ENCODE peak calls at places on chromosome 11, in five cellular contexts. One of them, this sample, is unnamed.

GRCh38 chr11:45152740-45153595 is 6.5 kb downstream of the PRDM11 start:
- DNase-seq in GM13977: no peak
- DNase-seq in stimulated activated CD4-positive, alpha-beta T cell treated with anti-CD3 and anti-CD28 coated beads, Interleukin-2, amount 100 ng/mL, for 24 hours: no peak
- DNase-seq in nephron progenitor cell: no peak
- DNase-seq in ACHN: no peak
- DNase-seq in this sample: no peak

GRCh38 chr11:44016129-44016528 is 31.7 kb upstream of the ACCSL start:
- DNase-seq in GM13977: no peak
- DNase-seq in nephron progenitor cell: no peak
- DNase-seq in stimulated activated CD4-positive, alpha-beta T cell treated with anti-CD3 and anti-CD28 coated beads, Interleukin-2, amount 100 ng/mL, for 24 hours: no peak
- DNase-seq in ACHN: no peak
- DNase-seq in this sample: no peak

GRCh38 chr11:13698147-13698546 is 29.7 kb downstream of the FAR1 start:
- DNase-seq in GM13977: no peak
- DNase-seq in nephron progenitor cell: no peak
- DNase-seq in stimulated activated CD4-positive, alpha-beta T cell treated with anti-CD3 and anti-CD28 coated beads, Interleukin-2, amount 100 ng/mL, for 24 hours: no peak
- DNase-seq in ACHN: no peak
- DNase-seq in this sample: no peak

GRCh38 chr11:88779551-88779950 is 286.2 kb downstream of the GRM5 start:
- DNase-seq in GM13977: no peak
- DNase-seq in ACHN: no peak
- DNase-seq in nephron progenitor cell: no peak
- DNase-seq in stimulated activated CD4-positive, alpha-beta T cell treated with anti-CD3 and anti-CD28 coated beads, Interleukin-2, amount 100 ng/mL, for 24 hours: no peak
- DNase-seq in this sample: peak; percentile 17

GRCh38 chr11:9953994-9954626 is 290.2 kb downstream of the SWAP70 start:
- DNase-seq in ACHN: no peak
- DNase-seq in stimulated activated CD4-positive, alpha-beta T cell treated with anti-CD3 and anti-CD28 coated beads, Interleukin-2, amount 100 ng/mL, for 24 hours: no peak
- DNase-seq in GM13977: no peak
- DNase-seq in nephron progenitor cell: no peak
- DNase-seq in this sample: no peak

GRCh38 chr11:34653851-34654490 is 33.1 kb downstream of the EHF start:
- DNase-seq in stimulated activated CD4-positive, alpha-beta T cell treated with anti-CD3 and anti-CD28 coated beads, Interleukin-2, amount 100 ng/mL, for 24 hours: no peak
- DNase-seq in nephron progenitor cell: no peak
- DNase-seq in GM13977: no peak
- DNase-seq in ACHN: peak; percentile 82
- DNase-seq in this sample: peak; percentile 80

GRCh38 chr11:134559617-134559992 is 147.6 kb upstream of the B3GAT1 start:
- DNase-seq in ACHN: no peak
- DNase-seq in stimulated activated CD4-positive, alpha-beta T cell treated with anti-CD3 and anti-CD28 coated beads, Interleukin-2, amount 100 ng/mL, for 24 hours: peak; percentile 6
- DNase-seq in nephron progenitor cell: no peak
- DNase-seq in GM13977: no peak
- DNase-seq in this sample: no peak

GRCh38 chr11:72781313-72782080 is 12.3 kb downstream of the STARD10 start:
- DNase-seq in nephron progenitor cell: peak; percentile 68
- DNase-seq in GM13977: peak; percentile 89
- DNase-seq in stimulated activated CD4-positive, alpha-beta T cell treated with anti-CD3 and anti-CD28 coated beads, Interleukin-2, amount 100 ng/mL, for 24 hours: peak; percentile 61
- DNase-seq in ACHN: no peak
- DNase-seq in this sample: no peak

GRCh38 chr11:104705475-104706195 is 192.6 kb downstream of the CASP12 start:
- DNase-seq in stimulated activated CD4-positive, alpha-beta T cell treated with anti-CD3 and anti-CD28 coated beads, Interleukin-2, amount 100 ng/mL, for 24 hours: peak; percentile 76
- DNase-seq in nephron progenitor cell: no peak
- DNase-seq in GM13977: peak; percentile 11
- DNase-seq in ACHN: peak; percentile 0
- DNase-seq in this sample: no peak

GRCh38 chr11:135006800-135007199 is 594.8 kb upstream of the B3GAT1 start:
- DNase-seq in GM13977: no peak
- DNase-seq in stimulated activated CD4-positive, alpha-beta T cell treated with anti-CD3 and anti-CD28 coated beads, Interleukin-2, amount 100 ng/mL, for 24 hours: no peak
- DNase-seq in ACHN: no peak
- DNase-seq in nephron progenitor cell: no peak
- DNase-seq in this sample: no peak

GRCh38 chr11:76801736-76802135 is 18.6 kb downstream of the TSKU start:
- DNase-seq in nephron progenitor cell: no peak
- DNase-seq in stimulated activated CD4-positive, alpha-beta T cell treated with anti-CD3 and anti-CD28 coated beads, Interleukin-2, amount 100 ng/mL, for 24 hours: no peak
- DNase-seq in GM13977: no peak
- DNase-seq in ACHN: no peak
- DNase-seq in this sample: no peak

GRCh38 chr11:133064152-133064877 is 468.0 kb downstream of the OPCML start:
- DNase-seq in ACHN: no peak
- DNase-seq in stimulated activated CD4-positive, alpha-beta T cell treated with anti-CD3 and anti-CD28 coated beads, Interleukin-2, amount 100 ng/mL, for 24 hours: no peak
- DNase-seq in GM13977: no peak
- DNase-seq in nephron progenitor cell: peak; percentile 89
- DNase-seq in this sample: peak; percentile 75

GRCh38 chr11:116534270-116534975 is 238.4 kb downstream of the BUD13 start:
- DNase-seq in stimulated activated CD4-positive, alpha-beta T cell treated with anti-CD3 and anti-CD28 coated beads, Interleukin-2, amount 100 ng/mL, for 24 hours: no peak
- DNase-seq in GM13977: no peak
- DNase-seq in ACHN: no peak
- DNase-seq in nephron progenitor cell: no peak
- DNase-seq in this sample: no peak

GRCh38 chr11:118789501-118790356 is 1.2 kb downstream of the DDX6 start:
- DNase-seq in ACHN: peak; percentile 17
- DNase-seq in stimulated activated CD4-positive, alpha-beta T cell treated with anti-CD3 and anti-CD28 coated beads, Interleukin-2, amount 100 ng/mL, for 24 hours: no peak
- DNase-seq in GM13977: peak; percentile 56
- DNase-seq in nephron progenitor cell: no peak
- DNase-seq in this sample: peak; percentile 23

GRCh38 chr11:113730887-113731726 is 25.0 kb upstream of the TMPRSS5 start:
- DNase-seq in nephron progenitor cell: peak; percentile 40
- DNase-seq in GM13977: no peak
- DNase-seq in ACHN: peak; percentile 49
- DNase-seq in stimulated activated CD4-positive, alpha-beta T cell treated with anti-CD3 and anti-CD28 coated beads, Interleukin-2, amount 100 ng/mL, for 24 hours: no peak
- DNase-seq in this sample: peak; percentile 73

GRCh38 chr11:133386262-133386661 is 146.0 kb downstream of the OPCML start:
- DNase-seq in nephron progenitor cell: no peak
- DNase-seq in GM13977: no peak
- DNase-seq in ACHN: no peak
- DNase-seq in stimulated activated CD4-positive, alpha-beta T cell treated with anti-CD3 and anti-CD28 coated beads, Interleukin-2, amount 100 ng/mL, for 24 hours: no peak
- DNase-seq in this sample: no peak